ENCODE peak calls at places on chromosomes 12 and 14, in eight cellular contexts. P, F, C, D, B, N, T and U are unnamed samples.

GRCh38 chr12:110818511-110818910 is 28.3 kb upstream of the CCDC63 start:
- DNase-seq in P (no peak), F (no peak), C (no peak), D (no peak), B (no peak), N (no peak), T (no peak), U (no peak)

GRCh38 chr12:79841248-79841877 is 93.5 kb downstream of the PPP1R12A start:
- DNase-seq in P (no peak), F (no peak), C (no peak), D (no peak), B (peak), N (no peak), T (no peak), U (no peak)

GRCh38 chr12:101945361-101946232 is 68.2 kb downstream of the DRAM1 start:
- DNase-seq in P (no peak), F (no peak), C (no peak), D (no peak), B (no peak), N (no peak), T (no peak), U (no peak)

GRCh38 chr12:47237751-47238211 is 158.0 kb upstream of the AMIGO2 start:
- DNase-seq in P (no peak), F (no peak), C (no peak), D (no peak), B (no peak), N (no peak), T (no peak), U (no peak)

GRCh38 chr12:104747956-104748355 is 210.1 kb downstream of the SLC41A2 start:
- DNase-seq in P (no peak), F (peak), C (no peak), D (no peak), B (no peak), N (no peak), T (no peak), U (no peak)

GRCh38 chr12:27185234-27186045 is 58.6 kb upstream of the STK38L start:
- DNase-seq in P (no peak), F (no peak), C (no peak), D (no peak), B (peak), N (no peak), T (no peak), U (no peak)

GRCh38 chr14:94392510-94392935 is 4.1 kb upstream of the SERPINA1 start:
- DNase-seq in P (no peak), F (no peak), C (peak), D (no peak), B (no peak), N (peak), T (no peak), U (no peak)

GRCh38 chr12:52745554-52745953 is 31.6 kb downstream of the KRT76 start:
- DNase-seq in P (no peak), F (peak), C (no peak), D (no peak), B (no peak), N (no peak), T (no peak), U (no peak)

GRCh38 chr14:70645892-70646291 is 4.2 kb downstream of the TTC9 start:
- DNase-seq in P (no peak), F (no peak), C (no peak), D (no peak), B (no peak), N (no peak), T (no peak), U (no peak)

GRCh38 chr12:67069451-67070306 is 199.5 kb upstream of the CAND1 start:
- DNase-seq in P (peak), F (peak), C (no peak), D (peak), B (no peak), N (no peak), T (no peak), U (no peak)

GRCh38 chr14:92173668-92174067 is 51.9 kb downstream of the CPSF2 start:
- DNase-seq in P (no peak), F (no peak), C (no peak), D (no peak), B (no peak), N (no peak), T (peak), U (no peak)

GRCh38 chr14:59463773-59464650 is 1.2 kb downstream of the GPR135 start:
- DNase-seq in P (peak), F (no peak), C (no peak), D (no peak), B (no peak), N (peak), T (no peak), U (no peak)

GRCh38 chr12:76360316-76360715 is 12.1 kb upstream of the BBS10 start:
- DNase-seq in P (no peak), F (peak), C (no peak), D (no peak), B (no peak), N (no peak), T (no peak), U (no peak)

GRCh38 chr12:45388545-45388944 is 172.7 kb downstream of the ANO6 start:
- DNase-seq in P (no peak), F (no peak), C (no peak), D (peak), B (peak), N (no peak), T (no peak), U (no peak)

GRCh38 chr14:85566603-85567002 is 36.7 kb downstream of the FLRT2 start:
- DNase-seq in P (no peak), F (no peak), C (no peak), D (no peak), B (peak), N (no peak), T (no peak), U (no peak)

GRCh38 chr14:26594756-26595545 is 2.9 kb downstream of the NOVA1 start:
- DNase-seq in P (no peak), F (no peak), C (no peak), D (no peak), B (no peak), N (no peak), T (no peak), U (no peak)

GRCh38 chr14:59337151-59337611 is 128.0 kb downstream of the GPR135 start:
- DNase-seq in P (no peak), F (peak), C (peak), D (no peak), B (peak), N (no peak), T (no peak), U (peak)

GRCh38 chr12:94145231-94145979 is 3.0 kb upstream of the PLXNC1 start:
- DNase-seq in P (no peak), F (no peak), C (no peak), D (no peak), B (no peak), N (no peak), T (no peak), U (no peak)

GRCh38 chr12:80441921-80442320 is 2.1 kb upstream of the PTPRQ start:
- DNase-seq in P (no peak), F (no peak), C (no peak), D (no peak), B (peak), N (no peak), T (no peak), U (no peak)

GRCh38 chr12:21656931-21657335 is 709 bp downstream of the LDHB start:
- DNase-seq in P (no peak), F (peak), C (no peak), D (peak), B (peak), N (no peak), T (no peak), U (peak)

GRCh38 chr12:11885261-11886038 is 185.3 kb upstream of the BCL2L14 start:
- DNase-seq in P (no peak), F (no peak), C (no peak), D (peak), B (peak), N (no peak), T (peak), U (no peak)

GRCh38 chr14:103103461-103104388 is 9.2 kb downstream of the EXOC3L4 start:
- DNase-seq in P (no peak), F (no peak), C (no peak), D (peak), B (no peak), N (peak), T (peak), U (peak)

GRCh38 chr14:100825691-100826331 is at the start of gene MEG3:
- DNase-seq in P (no peak), F (no peak), C (no peak), D (peak), B (peak), N (no peak), T (no peak), U (peak)

GRCh38 chr12:93521225-93521854 is 51.1 kb upstream of the SOCS2 start:
- DNase-seq in P (no peak), F (no peak), C (no peak), D (no peak), B (no peak), N (no peak), T (no peak), U (no peak)

GRCh38 chr12:127941332-127941731 is 325.6 kb upstream of the TMEM132C start:
- DNase-seq in P (no peak), F (no peak), C (no peak), D (no peak), B (no peak), N (no peak), T (no peak), U (no peak)

GRCh38 chr14:69612014-69612758 is 790 bp downstream of the SUSD6 start:
- DNase-seq in P (no peak), F (no peak), C (no peak), D (peak), B (peak), N (peak), T (no peak), U (no peak)

GRCh38 chr14:26960049-26960688 is 362.3 kb upstream of the NOVA1 start:
- DNase-seq in P (no peak), F (no peak), C (no peak), D (no peak), B (no peak), N (no peak), T (no peak), U (no peak)

GRCh38 chr12:82817368-82817767 is 130.7 kb downstream of the TMTC2 start:
- DNase-seq in P (no peak), F (no peak), C (no peak), D (no peak), B (peak), N (no peak), T (no peak), U (no peak)

GRCh38 chr14:74945261-74945851 is 10.0 kb downstream of the PGF start:
- DNase-seq in P (no peak), F (no peak), C (no peak), D (peak), B (peak), N (no peak), T (no peak), U (no peak)

GRCh38 chr12:104485651-104486341 is 29.0 kb downstream of the CHST11 start:
- DNase-seq in P (no peak), F (no peak), C (no peak), D (no peak), B (no peak), N (no peak), T (no peak), U (no peak)

GRCh38 chr14:80781968-80782367 is 159.6 kb downstream of the CEP128 start:
- DNase-seq in P (no peak), F (no peak), C (no peak), D (no peak), B (no peak), N (no peak), T (no peak), U (no peak)

DNA sequence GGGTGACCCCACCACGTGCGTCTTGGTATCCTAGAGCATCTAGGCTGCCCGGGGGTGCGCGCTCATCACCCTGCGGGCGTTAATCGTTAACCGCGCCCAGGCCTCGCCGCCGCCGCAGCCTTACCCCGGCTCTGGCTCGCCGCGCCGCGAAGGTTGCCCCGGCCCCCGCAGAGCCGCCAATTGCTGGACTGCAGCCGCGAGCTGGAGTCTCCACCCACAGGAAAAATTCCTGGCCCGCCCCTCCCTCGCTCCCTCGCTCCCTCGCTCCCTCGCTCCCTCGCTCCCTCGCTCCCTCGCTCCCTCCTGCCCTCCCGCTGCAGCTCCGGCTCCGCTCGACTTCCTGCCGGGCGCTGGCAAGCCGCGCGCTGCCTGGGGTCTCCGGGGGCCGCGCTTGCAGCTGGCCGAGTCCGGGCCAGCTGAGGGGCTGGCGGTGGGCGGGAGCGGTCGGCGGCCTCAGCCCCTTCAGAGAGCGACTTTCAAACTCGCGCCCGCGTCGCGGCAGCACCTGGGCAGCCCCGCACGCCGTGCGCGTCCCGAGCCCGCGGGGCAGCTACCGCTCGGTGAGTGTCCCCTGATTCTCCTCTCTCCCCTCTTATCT is at the start of gene PLEKHG3:
- DNase-seq in P (no peak), F (peak), C (peak), D (peak), B (peak), N (peak), T (peak), U (peak)
- TF ChIP-seq POLR2A in P (no peak), F (no peak), C (peak), D (no peak), B (no peak), N (peak), T (no peak), U (no peak)

DNA sequence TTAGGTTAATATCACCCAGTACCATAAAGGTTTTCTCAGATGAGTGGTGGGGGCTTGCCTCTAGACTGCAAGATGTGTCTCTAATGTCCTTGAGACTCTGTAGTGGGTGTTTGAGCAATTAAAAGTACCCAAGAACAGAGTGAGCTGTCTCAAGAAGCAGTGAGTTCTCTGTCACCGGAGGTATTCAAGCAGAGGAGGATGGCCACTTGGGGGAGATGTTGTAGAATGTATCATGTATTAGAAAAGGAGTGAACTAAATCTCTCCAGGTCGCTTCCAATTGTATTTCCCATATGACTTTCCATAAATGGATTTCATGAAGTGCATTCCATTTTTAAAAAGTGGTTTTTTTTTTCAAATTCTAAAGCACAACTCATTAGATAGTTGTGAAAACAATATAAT is 35.0 kb downstream of the SLC17A8 start:
- DNase-seq in P (no peak), F (no peak), C (no peak), D (no peak), B (no peak), N (no peak), T (no peak), U (no peak)
- TF ChIP-seq POLR2A in P (no peak), F (no peak), C (no peak), D (no peak), B (no peak), N (no peak), T (no peak), U (no peak)

GRCh38 chr14:102047808-102048540 is 38.9 kb downstream of the HSP90AA1 start:
- DNase-seq in P (no peak), F (no peak), C (no peak), D (no peak), B (no peak), N (no peak), T (no peak), U (no peak)
- TF ChIP-seq POLR2A in P (no peak), F (no peak), C (no peak), D (no peak), B (no peak), N (no peak), T (no peak), U (no peak)

DNA sequence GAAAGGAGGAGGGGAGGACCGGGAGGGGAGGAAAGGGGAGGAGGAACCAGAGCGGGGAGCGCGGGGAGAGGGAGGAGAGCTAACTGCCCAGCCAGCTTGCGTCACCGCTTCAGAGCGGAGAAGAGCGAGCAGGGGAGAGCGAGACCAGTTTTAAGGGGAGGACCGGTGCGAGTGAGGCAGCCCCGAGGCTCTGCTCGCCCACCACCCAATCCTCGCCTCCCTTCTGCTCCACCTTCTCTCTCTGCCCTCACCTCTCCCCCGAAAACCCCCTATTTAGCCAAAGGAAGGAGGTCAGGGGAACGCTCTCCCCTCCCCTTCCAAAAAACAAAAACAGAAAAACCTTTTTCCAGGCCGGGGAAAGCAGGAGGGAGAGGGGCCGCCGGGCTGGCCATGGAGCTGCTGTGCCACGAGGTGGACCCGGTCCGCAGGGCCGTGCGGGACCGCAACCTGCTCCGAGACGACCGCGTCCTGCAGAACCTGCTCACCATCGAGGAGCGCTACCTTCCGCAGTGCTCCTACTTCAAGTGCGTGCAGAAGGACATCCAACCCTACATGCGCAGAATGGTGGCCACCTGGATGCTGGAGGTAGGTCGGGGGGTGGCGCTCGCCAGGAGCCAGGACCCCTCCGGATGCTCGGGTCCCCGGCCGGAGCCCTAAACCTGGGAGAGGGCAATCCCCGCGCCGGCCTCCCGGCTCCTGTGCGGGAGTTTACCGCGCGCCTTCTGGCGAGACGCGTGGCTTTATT is at the start of gene CCND2:
- DNase-seq in P (peak), F (peak), C (peak), D (peak), B (peak), N (peak), T (peak), U (peak)
- TF ChIP-seq POLR2A in P (peak), F (no peak), C (peak), D (no peak), B (no peak), N (peak), T (no peak), U (peak)